ENCODE peak calls at places on chromosomes 4 and X, in six cellular contexts. D is IMR-90, K is neuronal stem cell, T is H9, I is H1, M is trophoblast cell. J is an unnamed sample.
A peak's percentile ranks its signal among the peaks of the same experiment; 100 is the strongest.

GRCh38 chr4:168480991-168481588 is 798 bp upstream of the DDX60L start:
- DNase-seq in D (peak; percentile 85), K (no peak), T (no peak), I (no peak), M (peak; percentile 24), J (no peak)

GRCh38 chrX:15723887-15724517 is 14.1 kb upstream of the CA5B start:
- DNase-seq in D (no peak), K (no peak), T (no peak), I (no peak), M (no peak), J (no peak)

GRCh38 chr4:78734451-78735003 is 41.6 kb upstream of the BMP2K start:
- DNase-seq in D (no peak), K (no peak), T (no peak), I (no peak), M (peak; percentile 11), J (no peak)

GRCh38 chr4:161320377-161320776 is 843.4 kb downstream of the FSTL5 start:
- DNase-seq in D (no peak), K (peak; percentile 14), T (peak; percentile 55), I (no peak), M (peak; percentile 7), J (peak; percentile 84)

GRCh38 chr4:22552802-22553201 is 36.9 kb upstream of the ADGRA3 start:
- DNase-seq in D (no peak), K (no peak), T (no peak), I (no peak), M (no peak), J (peak; percentile 60)

GRCh38 chr4:76589872-76590846 is 155.1 kb downstream of the SHROOM3 start:
- DNase-seq in D (peak; percentile 92), K (peak; percentile 87), T (peak; percentile 94), I (peak; percentile 63), M (peak; percentile 92), J (peak; percentile 99)

GRCh38 chr4:75494563-75494962 is 19.6 kb downstream of the RCHY1 start:
- DNase-seq in D (peak; percentile 84), K (no peak), T (no peak), I (no peak), M (no peak), J (no peak)

GRCh38 chrX:69317721-69318120 is 152.5 kb upstream of the PJA1 start:
- DNase-seq in D (no peak), K (no peak), T (no peak), I (no peak), M (no peak), J (no peak)

GRCh38 chr4:40180356-40180755 is 16.5 kb upstream of the RHOH start:
- DNase-seq in D (peak; percentile 88), K (no peak), T (no peak), I (no peak), M (peak; percentile 17), J (no peak)

GRCh38 chr4:136713140-136713539 is 819.2 kb downstream of the PCDH18 start:
- DNase-seq in D (peak; percentile 66), K (no peak), T (no peak), I (no peak), M (no peak), J (peak; percentile 67)

GRCh38 chrX:5876984-5877655 is 351.5 kb downstream of the NLGN4X start:
- DNase-seq in D (no peak), K (peak; percentile 2), T (peak; percentile 40), I (peak; percentile 46), M (no peak), J (peak; percentile 47)

GRCh38 chrX:120690344-120690743 is 60.5 kb upstream of the C1GALT1C1 start:
- DNase-seq in D (no peak), K (no peak), T (no peak), I (no peak), M (no peak), J (no peak)

GRCh38 chr4:14178421-14178820 is 550.9 kb upstream of the BOD1L1 start:
- DNase-seq in D (peak; percentile 57), K (no peak), T (no peak), I (no peak), M (no peak), J (peak; percentile 78)

GRCh38 chr4:99578679-99579078 is 4.1 kb downstream of the MTTP start:
- DNase-seq in D (no peak), K (no peak), T (no peak), I (no peak), M (no peak), J (no peak)

GRCh38 chr4:186881521-186882220 is 158.0 kb upstream of the FAT1 start:
- DNase-seq in D (peak; percentile 67), K (no peak), T (no peak), I (no peak), M (no peak), J (no peak)

GRCh38 chr4:3073158-3074077 is 920 bp downstream of the HTT-AS start:
- DNase-seq in D (no peak), K (peak; percentile 49), T (peak; percentile 45), I (no peak), M (no peak), J (no peak)

GRCh38 chrX:41666251-41666650 is 22.5 kb upstream of the GPR34 start:
- DNase-seq in D (peak; percentile 36), K (no peak), T (no peak), I (no peak), M (no peak), J (no peak)

GRCh38 chrX:2584659-2585470 is 84.1 kb upstream of the DHRSX start:
- DNase-seq in D (no peak), K (no peak), T (no peak), I (peak; percentile 56), M (no peak), J (no peak)

GRCh38 chrX:105837227-105837626 is 14.9 kb downstream of the NRK start:
- DNase-seq in D (peak; percentile 78), K (no peak), T (no peak), I (no peak), M (no peak), J (no peak)

GRCh38 chr4:7939377-7940108 is at the start of gene AFAP1:
- DNase-seq in D (peak; percentile 76), K (peak; percentile 87), T (peak; percentile 92), I (peak; percentile 97), M (peak; percentile 85), J (peak; percentile 94)

GRCh38 chr4:6208416-6208815 is 8.1 kb upstream of the JAKMIP1 start:
- DNase-seq in D (no peak), K (no peak), T (no peak), I (no peak), M (no peak), J (no peak)

GRCh38 chr4:65482410-65482809 is 187.9 kb downstream of the EPHA5 start:
- DNase-seq in D (no peak), K (no peak), T (no peak), I (no peak), M (no peak), J (no peak)

GRCh38 chr4:141352328-141352727 is 131.6 kb downstream of the ZNF330 start:
- DNase-seq in D (no peak), K (no peak), T (no peak), I (no peak), M (no peak), J (no peak)

GRCh38 chr4:10097906-10098769 is 18.5 kb downstream of the WDR1 start:
- DNase-seq in D (no peak), K (no peak), T (no peak), I (no peak), M (no peak), J (no peak)

GRCh38 chr4:10100734-10101216 is 15.8 kb downstream of the WDR1 start:
- DNase-seq in D (no peak), K (no peak), T (no peak), I (no peak), M (no peak), J (no peak)

GRCh38 chr4:10101559-10102192 is 14.9 kb downstream of the WDR1 start:
- DNase-seq in D (no peak), K (no peak), T (no peak), I (no peak), M (no peak), J (no peak)

GRCh38 chr4:10098770-10099139 is 17.8 kb downstream of the WDR1 start:
- DNase-seq in D (peak; percentile 80), K (no peak), T (no peak), I (no peak), M (no peak), J (no peak)

DNA sequence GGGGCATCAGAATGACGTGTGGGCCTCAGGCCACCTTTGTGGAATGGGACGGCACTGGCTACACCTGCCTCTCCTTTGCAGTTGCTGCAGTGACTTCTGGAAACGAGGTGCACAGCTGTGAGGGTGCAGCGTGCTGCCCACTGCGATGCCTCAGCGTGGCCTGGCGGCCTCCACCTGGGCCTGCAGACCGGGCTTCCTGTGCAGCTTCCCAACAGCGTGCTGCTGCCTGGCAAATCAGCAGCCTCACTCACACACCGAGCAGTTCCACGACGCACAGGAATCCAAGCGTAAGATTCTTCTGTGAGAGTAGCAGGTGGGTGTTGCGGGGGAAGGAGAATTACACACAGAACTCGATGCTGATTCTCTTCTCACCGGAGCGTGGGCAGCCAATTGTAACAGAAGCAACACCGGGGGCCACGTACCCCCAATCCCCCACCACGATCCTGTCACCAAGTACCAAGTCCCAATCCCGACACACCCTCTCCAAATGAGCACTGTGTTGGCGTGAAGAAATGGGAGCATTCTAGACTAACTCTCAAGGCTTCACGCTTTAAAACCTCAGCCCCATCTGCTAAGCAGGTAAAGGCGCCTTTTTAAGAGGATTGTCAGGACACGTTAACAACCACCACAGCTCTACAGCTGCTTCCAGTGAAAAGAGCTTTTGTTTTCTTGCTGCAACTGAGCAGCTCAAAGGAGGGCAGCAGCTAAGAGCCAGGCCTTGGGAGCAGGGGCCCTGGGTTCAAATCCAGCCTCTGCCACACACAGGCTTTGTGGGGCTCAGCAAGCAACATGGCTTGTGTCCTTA is 16.9 kb downstream of the WDR1 start:
- DNase-seq in D (no peak), K (no peak), T (no peak), I (no peak), M (no peak), J (no peak)
- H2AK5ac ChIP-seq in D (peak overlapping the region; percentile 15), K (peak overlapping the region; percentile 57), T (no peak overlapping the region), I (no peak overlapping the region), M (no peak overlapping the region), J (no peak overlapping the region)

GRCh38 chr4:26320453-26321325 is at the start of gene RBPJ:
- DNase-seq in D (peak; percentile 99), K (peak; percentile 98), T (peak; percentile 97), I (peak; percentile 94), M (peak; percentile 94), J (peak; percentile 99)
- H2BK5ac ChIP-seq in D (peak within 1 kb of the TSS; percentile 83), K (peak within 1 kb of the TSS; percentile 95), T (peak within 1 kb of the TSS; percentile 97), I (peak within 1 kb of the TSS; percentile 99), M (peak within 1 kb of the TSS; percentile 82), J (peak within 1 kb of the TSS; percentile 61)

GRCh38 chrX:74321191-74321590 is 17.2 kb downstream of the ZCCHC13 start:
- DNase-seq in D (no peak), K (no peak), T (no peak), I (no peak), M (no peak), J (no peak)
- H2AK5ac ChIP-seq in D (no peak overlapping the region), K (no peak overlapping the region), T (no peak overlapping the region), I (no peak overlapping the region), M (no peak overlapping the region), J (no peak overlapping the region)

DNA sequence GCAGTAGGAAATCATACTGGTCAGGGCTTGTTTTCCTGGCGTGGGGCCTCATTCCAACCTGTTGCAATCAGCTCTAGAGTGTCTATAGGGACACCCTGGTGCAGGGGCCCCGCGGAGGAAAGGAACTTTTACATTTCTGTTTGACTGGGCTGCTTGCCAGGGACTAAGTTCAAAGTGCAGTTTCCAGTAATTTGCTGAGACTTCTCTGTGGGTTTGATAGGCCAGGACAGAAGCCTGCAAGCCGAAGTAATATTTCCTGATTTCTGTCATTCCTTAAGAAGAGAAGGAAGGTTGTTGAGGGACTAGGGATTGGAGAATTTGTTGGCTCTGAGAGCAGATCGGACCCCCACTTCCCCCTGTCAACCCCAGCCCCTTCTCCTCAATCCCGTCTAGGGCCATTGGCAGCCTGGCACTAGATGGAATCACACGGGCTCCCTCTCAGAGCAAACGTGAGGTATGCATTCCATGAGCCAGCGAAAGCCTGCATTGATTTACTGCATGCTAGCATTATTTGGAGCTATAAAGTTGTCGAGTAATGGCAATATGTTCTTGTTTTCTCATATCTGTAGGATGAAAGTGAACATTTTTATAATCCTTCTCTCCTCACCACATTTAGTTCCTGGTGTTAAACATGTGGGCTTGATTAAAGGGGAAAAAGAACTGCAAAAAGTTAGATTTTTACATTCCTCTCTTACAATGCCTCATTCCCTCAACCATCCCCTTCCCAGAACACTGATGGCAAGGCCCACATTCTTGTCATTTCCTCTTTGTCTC is 159.1 kb downstream of the SPRY1 start:
- DNase-seq in D (peak; percentile 74), K (no peak), T (no peak), I (no peak), M (peak; percentile 25), J (peak; percentile 23)
- H2BK5ac ChIP-seq in D (no peak overlapping the region), K (no peak overlapping the region), T (no peak overlapping the region), I (no peak overlapping the region), M (no peak overlapping the region), J (no peak overlapping the region)

J was measured in mesendoderm.